ENCODE peak calls at places on chromosomes 6 and 20, in six cellular contexts. V is IMR-90, K is neural progenitor cell, R is HepG2, P is kidney epithelial cell, O is cardiac muscle cell. L is an unnamed sample.

GRCh38 chr6:50457351-50457750 is 256.0 kb upstream of the TFAP2D start:
- DNase-seq in V (no peak), K (no peak), R (no peak), P (no peak), O (no peak), L (no peak)

GRCh38 chr20:58842276-58842675 is 8.4 kb downstream of the GNAS-AS1 start:
- DNase-seq in V (no peak), K (no peak), R (no peak), P (no peak), O (no peak), L (no peak)

GRCh38 chr6:32445321-32445854 is 5.7 kb downstream of the HLA-DRA start:
- DNase-seq in V (no peak), K (no peak), R (no peak), P (no peak), O (no peak), L (no peak)

GRCh38 chr6:111329882-111330633 is 153.0 kb downstream of the REV3L start:
- DNase-seq in V (no peak), K (no peak), R (no peak), P (no peak), O (no peak), L (no peak)

GRCh38 chr6:4316867-4317400 is 181.6 kb upstream of the ECI2 start:
- DNase-seq in V (peak; percentile 90), K (no peak), R (no peak), P (peak; percentile 50), O (peak; percentile 79), L (peak; percentile 65)

GRCh38 chr20:35226775-35227681 is 538 bp downstream of the MMP24 start:
- DNase-seq in V (peak; percentile 34), K (peak; percentile 90), R (peak; percentile 35), P (no peak), O (peak; percentile 62), L (no peak)

GRCh38 chr20:19609642-19610223 is 148.3 kb upstream of the RIN2 start:
- DNase-seq in V (no peak), K (no peak), R (peak; percentile 98), P (peak; percentile 18), O (no peak), L (no peak)

GRCh38 chr6:44620922-44621321 is 233.4 kb downstream of the CDC5L start:
- DNase-seq in V (no peak), K (no peak), R (no peak), P (no peak), O (no peak), L (no peak)

GRCh38 chr20:47278907-47279348 is 77.6 kb downstream of the ZMYND8 start:
- DNase-seq in V (peak; percentile 26), K (no peak), R (no peak), P (no peak), O (peak; percentile 33), L (no peak)

GRCh38 chr6:2237001-2237400 is 8.4 kb downstream of the GMDS start:
- DNase-seq in V (peak; percentile 98), K (no peak), R (no peak), P (no peak), O (peak; percentile 74), L (peak; percentile 59)

GRCh38 chr6:41428995-41429417 is 93.6 kb downstream of the NCR2 start:
- DNase-seq in V (peak; percentile 18), K (no peak), R (no peak), P (no peak), O (peak; percentile 59), L (peak; percentile 22)

GRCh38 chr6:7684843-7685242 is 41.1 kb upstream of the BMP6 start:
- DNase-seq in V (no peak), K (peak; percentile 74), R (no peak), P (no peak), O (no peak), L (no peak)

GRCh38 chr6:41777886-41778285 is 1.8 kb downstream of the FRS3 start:
- DNase-seq in V (no peak), K (no peak), R (no peak), P (no peak), O (no peak), L (no peak)

GRCh38 chr20:1225263-1225728 is 548 bp upstream of the RAD21L1 start:
- DNase-seq in V (no peak), K (no peak), R (peak; percentile 65), P (no peak), O (no peak), L (no peak)

GRCh38 chr6:165055231-165055630 is 254.2 kb downstream of the C6orf118 start:
- DNase-seq in V (no peak), K (peak; percentile 3), R (no peak), P (no peak), O (peak; percentile 1), L (no peak)

GRCh38 chr6:73285674-73286283 is 22.8 kb upstream of the KHDC1 start:
- DNase-seq in V (peak; percentile 76), K (peak; percentile 59), R (peak; percentile 25), P (no peak), O (peak; percentile 74), L (no peak)

GRCh38 chr6:7267521-7268091 is 45.4 kb downstream of the SSR1 start:
- DNase-seq in V (peak; percentile 94), K (no peak), R (peak; percentile 52), P (peak; percentile 96), O (peak; percentile 88), L (peak; percentile 76)

GRCh38 chr6:112035446-112035845 is 18.5 kb upstream of the CCN6 start:
- DNase-seq in V (no peak), K (no peak), R (no peak), P (no peak), O (peak; percentile 44), L (no peak)

GRCh38 chr6:215335-216034 is 76.8 kb upstream of the DUSP22 start:
- DNase-seq in V (peak; percentile 39), K (no peak), R (no peak), P (peak; percentile 72), O (no peak), L (no peak)

GRCh38 chr6:17966451-17966850 is 21.0 kb downstream of the KIF13A start:
- DNase-seq in V (no peak), K (no peak), R (no peak), P (no peak), O (no peak), L (no peak)

GRCh38 chr6:117549606-117550005 is 52.7 kb downstream of the GOPC start:
- DNase-seq in V (no peak), K (no peak), R (no peak), P (no peak), O (no peak), L (no peak)

GRCh38 chr20:1566701-1567100 is 9.2 kb upstream of the SIRPD start:
- DNase-seq in V (peak; percentile 0), K (no peak), R (peak; percentile 1), P (peak; percentile 12), O (no peak), L (no peak)

GRCh38 chr6:145071836-145072235 is 663.5 kb downstream of the EPM2A start:
- DNase-seq in V (peak; percentile 93), K (no peak), R (no peak), P (peak; percentile 29), O (no peak), L (peak; percentile 73)

GRCh38 chr6:43219119-43219518 is 10.2 kb downstream of the DNPH1 start:
- DNase-seq in V (no peak), K (no peak), R (no peak), P (no peak), O (no peak), L (no peak)

GRCh38 chr6:142647436-142648389 is 297.3 kb downstream of the HIVEP2 start:
- DNase-seq in V (no peak), K (peak; percentile 9), R (peak; percentile 57), P (peak; percentile 18), O (no peak), L (no peak)

GRCh38 chr20:53899351-53900167 is 170.8 kb downstream of the BCAS1 start:
- DNase-seq in V (peak; percentile 87), K (peak; percentile 62), R (no peak), P (peak; percentile 96), O (peak; percentile 53), L (no peak)

GRCh38 chr6:166778776-166779175 is 151.7 kb upstream of the RPS6KA2 start:
- DNase-seq in V (no peak), K (no peak), R (no peak), P (no peak), O (no peak), L (no peak)

GRCh38 chr20:43508604-43509040 is 1.1 kb downstream of the L3MBTL1 start:
- DNase-seq in V (no peak), K (peak; percentile 51), R (no peak), P (no peak), O (peak; percentile 10), L (no peak)

GRCh38 chr20:3483784-3484183 is 13.0 kb downstream of the ATRN start:
- DNase-seq in V (peak; percentile 40), K (no peak), R (no peak), P (no peak), O (no peak), L (no peak)

GRCh38 chr6:154156135-154156948 is 117.3 kb downstream of the OPRM1 start:
- DNase-seq in V (peak; percentile 45), K (peak; percentile 58), R (peak; percentile 30), P (no peak), O (peak; percentile 57), L (no peak)

GRCh38 chr20:62824476-62825287 is 7.8 kb downstream of the COL9A3 start:
- DNase-seq in V (no peak), K (peak; percentile 85), R (peak; percentile 62), P (no peak), O (peak; percentile 65), L (no peak)

GRCh38 chr20:44678247-44678646 is 26.7 kb upstream of the ADA start:
- DNase-seq in V (no peak), K (no peak), R (no peak), P (no peak), O (no peak), L (no peak)

GRCh38 chr20:44683263-44684046 is 31.7 kb upstream of the CCN5 start:
- DNase-seq in V (peak; percentile 42), K (peak; percentile 79), R (peak; percentile 63), P (no peak), O (peak; percentile 64), L (no peak)

GRCh38 chr20:44678990-44679611 is 27.6 kb upstream of the ADA start:
- DNase-seq in V (no peak), K (no peak), R (no peak), P (no peak), O (no peak), L (no peak)

GRCh38 chr20:44684047-44684965 is 30.9 kb upstream of the CCN5 start:
- DNase-seq in V (no peak), K (no peak), R (peak; percentile 38), P (no peak), O (no peak), L (no peak)

GRCh38 chr20:44681796-44682566 is 30.5 kb upstream of the ADA start:
- DNase-seq in V (no peak), K (no peak), R (no peak), P (no peak), O (no peak), L (no peak)
- TF ChIP-seq CTCF in V (no peak), K (no peak), R (no peak), P (no peak), O (no peak), L (no peak)

GRCh38 chr6:28258877-28259777 is at the start of gene NKAPL:
- DNase-seq in V (peak; percentile 46), K (no peak), R (no peak), P (no peak), O (peak; percentile 93), L (no peak)
- H3K4me3 ChIP-seq in V (peak within 1 kb of the TSS; percentile 44), K (no peak within 1 kb of the TSS), R (no peak within 1 kb of the TSS), P (peak within 1 kb of the TSS; percentile 33), O (no peak within 1 kb of the TSS), L (peak within 1 kb of the TSS; percentile 34)

GRCh38 chr20:33753143-33753542 is 21.3 kb downstream of the ZNF341 start:
- DNase-seq in V (no peak), K (no peak), R (no peak), P (no peak), O (no peak), L (no peak)
- H3K36me3 ChIP-seq in V (peaks cover 19% of the 10 kb centered on the region), K (no peaks in the 10 kb centered on the region), R (peaks cover 3% of the 10 kb centered on the region), P (no peaks in the 10 kb centered on the region), O (no peaks in the 10 kb centered on the region), L (peaks cover 14% of the 10 kb centered on the region)

GRCh38 chr20:6184086-6184485 is 61.3 kb upstream of the FERMT1 start:
- DNase-seq in V (no peak), K (no peak), R (peak; percentile 12), P (no peak), O (no peak), L (no peak)
- TF ChIP-seq CTCF in V (no peak), K (peak; percentile 24), R (peak; percentile 30), P (no peak), O (peak; percentile 19), L (no peak)